ENCODE peak calls at places on chromosomes 5 and 9, in nine cellular contexts. U is hepatocyte; O is endodermal cell; B is IMR-90; D is lower lobe of right lung; V is right cardiac atrium; J is colonic mucosa; N is left ventricle myocardium inferior; W is CD4-positive, alpha-beta T cell. A is an unnamed sample.

GRCh38 chr5:153153086-153153485 is 337.4 kb upstream of the GRIA1 start:
- DNase-seq in O (no peak), W (no peak), J (no peak), N (no peak), V (no peak), U (no peak), D (no peak), B (no peak), A (no peak)

GRCh38 chr5:34866989-34867471 is 28.1 kb downstream of the TTC23L start:
- DNase-seq in J (no peak), U (peak; percentile 30), W (no peak), D (no peak), O (peak; percentile 52), B (no peak), N (no peak), V (peak; percentile 74), A (no peak)

GRCh38 chr9:17330097-17330496 is 195.3 kb downstream of the CNTLN start:
- DNase-seq in O (no peak), U (no peak), V (no peak), N (no peak), D (no peak), J (no peak), B (peak; percentile 46), W (no peak), A (no peak)

GRCh38 chr5:152501294-152501693 is 96.2 kb upstream of the NMUR2 start:
- DNase-seq in W (no peak), B (no peak), O (no peak), V (no peak), U (no peak), D (no peak), N (no peak), J (no peak), A (no peak)

GRCh38 chr9:124808246-124808956 is 31.5 kb downstream of the OLFML2A start:
- DNase-seq in D (no peak), N (no peak), U (no peak), O (peak; percentile 49), V (no peak), B (no peak), W (no peak), J (no peak), A (no peak)

GRCh38 chr5:77129386-77129785 is 42.3 kb upstream of the ZBED3 start:
- DNase-seq in N (no peak), D (no peak), J (no peak), W (no peak), O (peak; percentile 86), U (peak; percentile 38), B (peak; percentile 13), V (no peak), A (no peak)

GRCh38 chr9:90821697-90822096 is 20.1 kb downstream of the SYK start:
- DNase-seq in W (no peak), D (no peak), N (no peak), O (no peak), V (no peak), U (no peak), B (peak; percentile 10), J (no peak), A (no peak)

GRCh38 chr9:122827759-122828090 is 663 bp downstream of the PDCL start:
- DNase-seq in O (peak; percentile 83), V (no peak), B (peak; percentile 42), J (no peak), W (no peak), N (no peak), U (peak; percentile 28), D (no peak), A (no peak)

GRCh38 chr5:73625905-73626811 is at the start of gene ARHGEF28:
- DNase-seq in J (peak; percentile 75), V (peak; percentile 81), N (peak; percentile 41), D (peak; percentile 82), U (peak; percentile 77), W (peak; percentile 4), O (peak; percentile 83), B (peak; percentile 28), A (peak; percentile 76)

GRCh38 chr5:73623060-73623459 is 2.9 kb upstream of the ARHGEF28 start:
- DNase-seq in B (no peak), N (no peak), V (no peak), O (no peak), W (no peak), U (no peak), D (no peak), J (no peak), A (no peak)

GRCh38 chr5:73625314-73625904 is 587 bp upstream of the ARHGEF28 start:
- DNase-seq in N (peak; percentile 18), W (no peak), O (no peak), D (no peak), V (no peak), U (no peak), B (peak; percentile 10), J (no peak), A (no peak)

GRCh38 chr5:73623929-73624404 is 2.0 kb upstream of the ARHGEF28 start:
- DNase-seq in O (no peak), B (no peak), N (no peak), J (no peak), V (no peak), D (no peak), W (no peak), U (peak; percentile 28), A (no peak)

GRCh38 chr5:73624888-73625287 is 1.1 kb upstream of the ARHGEF28 start:
- DNase-seq in W (no peak), J (no peak), O (peak; percentile 67), U (no peak), D (no peak), B (no peak), V (no peak), N (no peak), A (no peak)
- H3K27me3 ChIP-seq in W (peaks cover 39% of the 10 kb centered on the region), J (no peaks in the 10 kb centered on the region), O (peaks cover 48% of the 10 kb centered on the region), U (peaks cover 35% of the 10 kb centered on the region), D (no peaks in the 10 kb centered on the region), B (no peaks in the 10 kb centered on the region), V (no peaks in the 10 kb centered on the region), N (peaks cover 33% of the 10 kb centered on the region), A (peaks cover 3% of the 10 kb centered on the region)

GRCh38 chr5:142756576-142756975 is 13.6 kb upstream of the ARHGAP26 start:
- DNase-seq in D (no peak), W (no peak), O (no peak), V (no peak), J (no peak), B (no peak), N (no peak), U (no peak), A (no peak)

GRCh38 chr5:142757564-142757963 is 12.6 kb upstream of the ARHGAP26 start:
- DNase-seq in O (no peak), J (no peak), U (no peak), D (no peak), V (no peak), W (no peak), N (no peak), B (no peak), A (no peak)

GRCh38 chr5:142754031-142754430 is 16.1 kb upstream of the ARHGAP26 start:
- DNase-seq in O (no peak), N (no peak), U (no peak), B (no peak), W (no peak), J (no peak), D (no peak), V (peak; percentile 88), A (no peak)

GRCh38 chr5:142749321-142749720 is 20.9 kb upstream of the ARHGAP26 start:
- DNase-seq in V (no peak), U (no peak), D (no peak), W (no peak), O (no peak), B (peak; percentile 77), N (no peak), J (no peak), A (no peak)

DNA sequence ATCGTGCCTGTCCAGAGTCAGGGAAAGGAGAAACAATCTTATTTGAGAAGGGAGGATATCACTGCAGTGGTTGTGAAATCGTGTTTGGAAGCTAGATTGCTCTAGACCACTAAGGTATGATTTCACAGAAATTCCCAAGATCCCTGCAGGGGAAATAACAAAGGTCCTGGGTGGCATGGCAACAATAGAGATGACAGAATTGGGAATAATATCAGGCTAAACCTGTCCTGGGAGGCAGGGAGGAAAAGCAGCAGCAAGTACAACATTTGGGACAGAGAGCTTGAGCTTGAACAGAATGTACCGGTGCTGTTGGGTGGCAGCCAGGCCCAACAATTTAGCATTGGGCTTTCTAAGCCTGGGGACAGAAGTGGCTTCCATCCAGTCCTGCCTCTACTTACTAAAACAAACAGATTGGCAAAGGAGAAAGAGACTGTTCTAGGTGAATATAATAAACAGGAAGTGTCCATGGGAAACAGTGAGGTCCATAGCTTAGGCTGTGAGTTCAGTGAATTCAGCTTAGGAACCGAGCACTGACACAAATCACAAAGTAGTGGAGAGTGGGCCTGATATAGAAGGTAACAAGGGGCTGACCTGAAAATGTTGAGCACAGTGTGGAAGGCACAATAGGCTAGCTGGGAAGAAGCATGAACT is 16.9 kb upstream of the ARHGAP26 start:
- DNase-seq in O (no peak), U (no peak), V (peak; percentile 94), N (peak; percentile 86), W (no peak), D (peak; percentile 61), J (no peak), B (no peak), A (peak; percentile 90)
- H3K27ac ChIP-seq in O (no peak overlapping the region), U (no peak overlapping the region), V (peak overlapping the region; percentile 96), N (peak overlapping the region; percentile 88), W (no peak overlapping the region), D (peak overlapping the region; percentile 71), J (no peak overlapping the region), B (no peak overlapping the region), A (peak overlapping the region; percentile 72)

GRCh38 chr9:109496126-109496707 is 1.9 kb downstream of the PTPN3 start:
- DNase-seq in J (no peak), N (no peak), U (no peak), O (no peak), W (no peak), B (no peak), D (no peak), V (no peak), A (no peak)

GRCh38 chr9:109497193-109498165 is 628 bp downstream of the PTPN3 start:
- DNase-seq in B (no peak), O (peak; percentile 67), U (peak; percentile 66), D (no peak), J (peak; percentile 66), N (no peak), V (no peak), W (no peak), A (no peak)

GRCh38 chr9:109488791-109489492 is 9.2 kb downstream of the PTPN3 start:
- DNase-seq in O (no peak), D (no peak), J (peak; percentile 62), U (no peak), N (no peak), B (no peak), W (no peak), V (no peak), A (no peak)

GRCh38 chr9:109498195-109499060 is at the start of gene PTPN3:
- DNase-seq in D (no peak), W (no peak), O (peak; percentile 73), U (peak; percentile 77), J (peak; percentile 45), B (no peak), N (no peak), V (peak; percentile 75), A (no peak)

DNA sequence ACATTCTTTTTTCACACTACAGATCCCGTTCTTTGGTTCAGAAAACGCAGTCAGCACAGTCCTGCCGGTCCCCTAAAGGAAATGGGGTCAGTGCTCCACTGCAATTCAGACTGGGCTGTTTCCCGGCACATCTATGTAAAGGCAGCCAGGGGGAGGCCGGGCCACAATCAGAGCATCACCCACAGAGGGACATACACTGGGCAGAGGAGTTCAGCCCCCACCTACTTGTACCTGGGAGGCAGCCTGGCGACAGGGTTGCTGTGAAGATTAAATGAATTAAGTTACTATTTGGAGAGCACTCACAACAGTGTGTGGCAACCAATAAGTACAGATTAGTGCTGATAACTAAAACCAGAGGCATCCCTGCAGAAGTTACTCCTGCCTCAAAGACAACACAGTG is 4.5 kb downstream of the PTPN3 start:
- DNase-seq in W (no peak), V (no peak), D (no peak), O (no peak), N (no peak), B (no peak), J (no peak), U (no peak), A (no peak)
- H3K27me3 ChIP-seq in W (peaks cover 21% of the 10 kb centered on the region), V (no peaks in the 10 kb centered on the region), D (peaks cover 13% of the 10 kb centered on the region), O (peaks cover 41% of the 10 kb centered on the region), N (peaks cover 43% of the 10 kb centered on the region), B (peaks cover 41% of the 10 kb centered on the region), J (peaks cover 3% of the 10 kb centered on the region), U (peaks cover 27% of the 10 kb centered on the region), A (peaks cover 32% of the 10 kb centered on the region)

DNA sequence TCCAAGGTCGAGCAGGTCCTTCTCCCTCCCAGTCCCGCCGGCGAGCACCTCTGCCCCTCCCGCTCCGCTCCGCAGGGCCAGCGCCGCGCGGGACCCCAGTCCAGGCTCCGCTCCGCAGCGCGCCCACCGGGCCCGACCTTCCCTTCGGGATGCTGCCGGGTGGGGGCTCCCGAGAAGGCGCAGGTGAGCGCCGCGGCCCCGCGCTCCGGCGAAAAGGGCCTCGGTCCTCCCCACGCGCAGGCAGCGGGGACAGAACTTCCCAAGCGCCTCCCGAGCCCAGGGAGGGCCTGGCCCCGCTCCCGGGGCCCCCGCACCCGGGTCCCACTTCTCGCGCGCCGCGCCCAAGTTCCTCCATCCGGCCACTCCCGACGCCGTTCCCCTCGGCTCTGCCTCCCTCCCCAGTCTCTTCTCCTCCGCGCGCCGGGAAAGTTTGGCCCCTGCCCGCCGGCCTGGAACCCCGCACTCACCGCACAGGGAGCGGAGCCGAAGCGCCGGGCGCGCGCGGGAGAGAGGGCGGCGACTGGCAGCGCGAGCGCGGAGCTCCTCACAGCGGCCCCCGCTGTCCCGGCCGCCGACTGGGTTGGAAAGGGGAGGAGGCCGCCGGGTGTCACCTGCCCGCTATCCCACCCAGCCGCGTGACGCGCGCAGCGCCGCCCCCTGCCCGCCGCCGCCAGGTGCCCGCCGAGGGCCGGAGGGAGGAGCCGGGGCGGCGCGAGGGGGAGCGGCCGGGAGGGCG is at the start of gene ELOVL7:
- DNase-seq in W (peak; percentile 4), V (peak; percentile 52), J (peak; percentile 90), O (peak; percentile 96), N (no peak), U (peak; percentile 94), D (peak; percentile 84), B (peak; percentile 11), A (no peak)
- H3K27ac ChIP-seq in W (no peak within 1 kb of the TSS), V (no peak within 1 kb of the TSS), J (peak within 1 kb of the TSS; percentile 10), O (no peak within 1 kb of the TSS), N (peak within 1 kb of the TSS; percentile 23), U (peak within 1 kb of the TSS; percentile 71), D (peak within 1 kb of the TSS; percentile 46), B (no peak within 1 kb of the TSS), A (no peak within 1 kb of the TSS)

A was measured in sigmoid colon.